ENCODE peak calls at places on chromosomes 5 and 9, in nine cellular contexts. One of them, this sample, is unnamed.
A peak's percentile ranks its signal among the peaks of the same experiment; 100 is the strongest.

GRCh38 chr5:95244479-95244878 is 40.4 kb downstream of the MCTP1 start:
- DNase-seq in HCT116: no peak
- DNase-seq in body of pancreas: no peak
- DNase-seq in spleen: no peak
- DNase-seq in fibroblast of pulmonary artery: no peak
- DNase-seq in heart right ventricle: no peak
- DNase-seq in upper lobe of left lung: no peak
- DNase-seq in H1: no peak
- DNase-seq in iPS DF 6.9: no peak
- DNase-seq in this sample: no peak

GRCh38 chr5:73459366-73459765 is 10.8 kb upstream of the FOXD1 start:
- DNase-seq in HCT116: no peak
- DNase-seq in H1: no peak
- DNase-seq in iPS DF 6.9: no peak
- DNase-seq in heart right ventricle: no peak
- DNase-seq in body of pancreas: no peak
- DNase-seq in fibroblast of pulmonary artery: no peak
- DNase-seq in spleen: no peak
- DNase-seq in upper lobe of left lung: no peak
- DNase-seq in this sample: no peak

GRCh38 chr5:177605078-177605477 is 5.1 kb downstream of the B4GALT7 start:
- DNase-seq in HCT116: no peak
- DNase-seq in fibroblast of pulmonary artery: no peak
- DNase-seq in upper lobe of left lung: no peak
- DNase-seq in spleen: no peak
- DNase-seq in heart right ventricle: no peak
- DNase-seq in H1: no peak
- DNase-seq in iPS DF 6.9: no peak
- DNase-seq in body of pancreas: no peak
- DNase-seq in this sample: no peak

GRCh38 chr9:131270171-131271015 is 5.9 kb downstream of the FAM78A start:
- DNase-seq in spleen: peak; percentile 93
- DNase-seq in fibroblast of pulmonary artery: peak; percentile 44
- DNase-seq in H1: no peak
- DNase-seq in iPS DF 6.9: no peak
- DNase-seq in body of pancreas: peak; percentile 36
- DNase-seq in upper lobe of left lung: peak; percentile 66
- DNase-seq in HCT116: no peak
- DNase-seq in heart right ventricle: peak; percentile 92
- DNase-seq in this sample: no peak

GRCh38 chr5:111224561-111224989 is 391 bp downstream of the CAMK4 start:
- DNase-seq in upper lobe of left lung: no peak
- DNase-seq in spleen: no peak
- DNase-seq in iPS DF 6.9: no peak
- DNase-seq in heart right ventricle: no peak
- DNase-seq in body of pancreas: no peak
- DNase-seq in fibroblast of pulmonary artery: no peak
- DNase-seq in H1: no peak
- DNase-seq in HCT116: no peak
- DNase-seq in this sample: no peak

GRCh38 chr9:135906291-135907005 is 898 bp downstream of the CAMSAP1 start:
- DNase-seq in upper lobe of left lung: peak; percentile 91
- DNase-seq in H1: no peak
- DNase-seq in heart right ventricle: no peak
- DNase-seq in spleen: peak; percentile 89
- DNase-seq in fibroblast of pulmonary artery: peak; percentile 66
- DNase-seq in body of pancreas: peak; percentile 25
- DNase-seq in iPS DF 6.9: no peak
- DNase-seq in HCT116: no peak
- DNase-seq in this sample: no peak

GRCh38 chr5:443239-444151 is 519 bp downstream of the EXOC3 start:
- DNase-seq in HCT116: no peak
- DNase-seq in body of pancreas: no peak
- DNase-seq in fibroblast of pulmonary artery: no peak
- DNase-seq in H1: no peak
- DNase-seq in heart right ventricle: no peak
- DNase-seq in iPS DF 6.9: no peak
- DNase-seq in upper lobe of left lung: peak; percentile 79
- DNase-seq in spleen: peak; percentile 90
- DNase-seq in this sample: no peak

GRCh38 chr5:79416499-79416898 is 97.4 kb downstream of the HOMER1 start:
- DNase-seq in iPS DF 6.9: no peak
- DNase-seq in fibroblast of pulmonary artery: no peak
- DNase-seq in upper lobe of left lung: no peak
- DNase-seq in body of pancreas: no peak
- DNase-seq in H1: no peak
- DNase-seq in spleen: no peak
- DNase-seq in heart right ventricle: no peak
- DNase-seq in HCT116: no peak
- DNase-seq in this sample: no peak

GRCh38 chr5:167720676-167721260 is 570.7 kb upstream of the WWC1 start:
- DNase-seq in body of pancreas: no peak
- DNase-seq in fibroblast of pulmonary artery: peak; percentile 31
- DNase-seq in iPS DF 6.9: no peak
- DNase-seq in H1: no peak
- DNase-seq in spleen: no peak
- DNase-seq in upper lobe of left lung: no peak
- DNase-seq in heart right ventricle: no peak
- DNase-seq in HCT116: no peak
- DNase-seq in this sample: no peak

GRCh38 chr9:86703346-86703745 is 244.0 kb downstream of the GAS1 start:
- DNase-seq in spleen: no peak
- DNase-seq in upper lobe of left lung: no peak
- DNase-seq in heart right ventricle: no peak
- DNase-seq in H1: no peak
- DNase-seq in fibroblast of pulmonary artery: peak; percentile 83
- DNase-seq in body of pancreas: no peak
- DNase-seq in HCT116: no peak
- DNase-seq in iPS DF 6.9: no peak
- DNase-seq in this sample: no peak

GRCh38 chr9:105879181-105879580 is 184.8 kb downstream of the TMEM38B start:
- DNase-seq in fibroblast of pulmonary artery: no peak
- DNase-seq in H1: no peak
- DNase-seq in upper lobe of left lung: no peak
- DNase-seq in iPS DF 6.9: no peak
- DNase-seq in heart right ventricle: no peak
- DNase-seq in body of pancreas: no peak
- DNase-seq in spleen: no peak
- DNase-seq in HCT116: no peak
- DNase-seq in this sample: no peak

GRCh38 chr5:61342066-61342465 is 10.0 kb downstream of the ZSWIM6 start:
- DNase-seq in H1: no peak
- DNase-seq in body of pancreas: no peak
- DNase-seq in HCT116: no peak
- DNase-seq in fibroblast of pulmonary artery: no peak
- DNase-seq in iPS DF 6.9: no peak
- DNase-seq in upper lobe of left lung: no peak
- DNase-seq in heart right ventricle: no peak
- DNase-seq in spleen: no peak
- DNase-seq in this sample: no peak

GRCh38 chr9:10704720-10705119 is 91.9 kb upstream of the PTPRD start:
- DNase-seq in spleen: no peak
- DNase-seq in heart right ventricle: no peak
- DNase-seq in upper lobe of left lung: no peak
- DNase-seq in iPS DF 6.9: no peak
- DNase-seq in fibroblast of pulmonary artery: peak; percentile 29
- DNase-seq in body of pancreas: no peak
- DNase-seq in H1: peak; percentile 7
- DNase-seq in HCT116: no peak
- DNase-seq in this sample: no peak

GRCh38 chr5:38547257-38547656 is 9.2 kb downstream of the LIFR start:
- DNase-seq in iPS DF 6.9: no peak
- DNase-seq in body of pancreas: no peak
- DNase-seq in fibroblast of pulmonary artery: peak; percentile 58
- DNase-seq in heart right ventricle: no peak
- DNase-seq in upper lobe of left lung: no peak
- DNase-seq in spleen: no peak
- DNase-seq in H1: no peak
- DNase-seq in HCT116: no peak
- DNase-seq in this sample: no peak

GRCh38 chr5:119269061-119269579 is 86.7 kb upstream of the TNFAIP8 start:
- DNase-seq in spleen: peak; percentile 88
- DNase-seq in H1: no peak
- DNase-seq in iPS DF 6.9: peak; percentile 18
- DNase-seq in heart right ventricle: peak; percentile 23
- DNase-seq in HCT116: peak; percentile 7
- DNase-seq in fibroblast of pulmonary artery: peak; percentile 29
- DNase-seq in upper lobe of left lung: peak; percentile 14
- DNase-seq in body of pancreas: peak; percentile 65
- DNase-seq in this sample: no peak

GRCh38 chr5:135020111-135020895 is 13.7 kb downstream of the PITX1 start:
- DNase-seq in iPS DF 6.9: no peak
- DNase-seq in HCT116: no peak
- DNase-seq in H1: no peak
- DNase-seq in spleen: peak; percentile 37
- DNase-seq in body of pancreas: no peak
- DNase-seq in heart right ventricle: no peak
- DNase-seq in upper lobe of left lung: no peak
- DNase-seq in fibroblast of pulmonary artery: no peak
- DNase-seq in this sample: no peak

GRCh38 chr9:131500377-131500776 is 2.3 kb upstream of the POMT1 start:
- DNase-seq in fibroblast of pulmonary artery: no peak
- DNase-seq in heart right ventricle: no peak
- DNase-seq in H1: no peak
- DNase-seq in spleen: no peak
- DNase-seq in upper lobe of left lung: no peak
- DNase-seq in body of pancreas: no peak
- DNase-seq in iPS DF 6.9: no peak
- DNase-seq in HCT116: no peak
- DNase-seq in this sample: no peak

GRCh38 chr9:96218821-96219614 is 83.0 kb downstream of the HSD17B3 start:
- DNase-seq in upper lobe of left lung: peak; percentile 86
- DNase-seq in iPS DF 6.9: no peak
- DNase-seq in spleen: no peak
- DNase-seq in heart right ventricle: no peak
- DNase-seq in fibroblast of pulmonary artery: no peak
- DNase-seq in H1: no peak
- DNase-seq in body of pancreas: no peak
- DNase-seq in HCT116: no peak
- DNase-seq in this sample: no peak
- H3K4me3 ChIP-seq in upper lobe of left lung: peak overlapping the region; percentile 31
- H3K4me3 ChIP-seq in iPS DF 6.9: no peak overlapping the region
- H3K4me3 ChIP-seq in spleen: peak overlapping the region; percentile 58
- H3K4me3 ChIP-seq in heart right ventricle: peak overlapping the region; percentile 40
- H3K4me3 ChIP-seq in fibroblast of pulmonary artery: no peak overlapping the region
- H3K4me3 ChIP-seq in H1: no peak overlapping the region
- H3K4me3 ChIP-seq in body of pancreas: no peak overlapping the region
- H3K4me3 ChIP-seq in HCT116: no peak overlapping the region
- H3K4me3 ChIP-seq in this sample: no peak overlapping the region

DNA sequence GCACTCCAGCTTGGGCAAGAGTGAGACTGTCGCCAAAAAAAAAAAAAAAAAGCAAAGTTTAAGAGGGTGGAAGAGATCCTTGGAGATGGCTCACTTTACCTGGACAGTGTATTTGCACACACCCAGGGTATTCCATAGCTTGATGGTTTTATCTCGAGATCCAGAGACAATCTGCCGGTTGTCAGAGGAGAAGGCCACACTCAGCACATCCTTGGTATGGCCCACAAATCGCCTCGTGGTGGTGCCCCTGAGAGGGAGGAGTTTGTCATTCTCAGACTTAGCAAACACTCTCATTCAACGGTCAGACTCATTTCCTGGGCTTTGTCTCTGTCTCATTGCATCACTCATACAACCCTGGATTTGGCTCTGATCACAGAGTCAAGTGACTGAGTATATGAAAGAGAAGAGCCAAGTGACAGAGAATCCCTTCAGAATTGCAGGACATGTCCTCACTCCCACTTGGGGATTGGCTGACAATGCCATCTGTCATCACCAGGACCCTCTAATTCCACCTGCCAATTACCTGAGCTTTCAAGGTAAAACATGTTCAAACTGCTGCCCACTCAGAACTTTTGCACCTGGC is 2.2 kb downstream of the RACK1 start:
- DNase-seq in H1: no peak
- DNase-seq in HCT116: no peak
- DNase-seq in iPS DF 6.9: no peak
- DNase-seq in fibroblast of pulmonary artery: peak; percentile 94
- DNase-seq in heart right ventricle: no peak
- DNase-seq in spleen: no peak
- DNase-seq in upper lobe of left lung: no peak
- DNase-seq in body of pancreas: no peak
- DNase-seq in this sample: no peak
- H3K4me3 ChIP-seq in H1: peak overlapping the region; percentile 100
- H3K4me3 ChIP-seq in HCT116: peak overlapping the region; percentile 88
- H3K4me3 ChIP-seq in iPS DF 6.9: no peak overlapping the region
- H3K4me3 ChIP-seq in fibroblast of pulmonary artery: peak overlapping the region; percentile 99
- H3K4me3 ChIP-seq in heart right ventricle: peak overlapping the region; percentile 79
- H3K4me3 ChIP-seq in spleen: peak overlapping the region; percentile 96
- H3K4me3 ChIP-seq in upper lobe of left lung: peak overlapping the region; percentile 64
- H3K4me3 ChIP-seq in body of pancreas: no peak overlapping the region
- H3K4me3 ChIP-seq in this sample: peak overlapping the region; percentile 86

GRCh38 chr5:131280417-131280816 is 16.6 kb downstream of the CDC42SE2 start:
- DNase-seq in spleen: no peak
- DNase-seq in upper lobe of left lung: no peak
- DNase-seq in iPS DF 6.9: no peak
- DNase-seq in H1: no peak
- DNase-seq in body of pancreas: no peak
- DNase-seq in fibroblast of pulmonary artery: peak; percentile 66
- DNase-seq in heart right ventricle: no peak
- DNase-seq in HCT116: no peak
- DNase-seq in this sample: no peak

GRCh38 chr5:131281133-131281867 is 17.4 kb downstream of the CDC42SE2 start:
- DNase-seq in fibroblast of pulmonary artery: no peak
- DNase-seq in HCT116: no peak
- DNase-seq in iPS DF 6.9: no peak
- DNase-seq in spleen: no peak
- DNase-seq in H1: no peak
- DNase-seq in body of pancreas: no peak
- DNase-seq in heart right ventricle: no peak
- DNase-seq in upper lobe of left lung: no peak
- DNase-seq in this sample: no peak

GRCh38 chr5:131277875-131278795 is 14.3 kb downstream of the CDC42SE2 start:
- DNase-seq in upper lobe of left lung: no peak
- DNase-seq in body of pancreas: no peak
- DNase-seq in iPS DF 6.9: no peak
- DNase-seq in H1: no peak
- DNase-seq in heart right ventricle: no peak
- DNase-seq in fibroblast of pulmonary artery: no peak
- DNase-seq in HCT116: no peak
- DNase-seq in spleen: no peak
- DNase-seq in this sample: no peak

GRCh38 chr5:131277415-131277814 is 13.6 kb downstream of the CDC42SE2 start:
- DNase-seq in fibroblast of pulmonary artery: no peak
- DNase-seq in H1: no peak
- DNase-seq in spleen: no peak
- DNase-seq in upper lobe of left lung: no peak
- DNase-seq in iPS DF 6.9: no peak
- DNase-seq in heart right ventricle: no peak
- DNase-seq in HCT116: no peak
- DNase-seq in body of pancreas: no peak
- DNase-seq in this sample: no peak

GRCh38 chr5:131279209-131279608 is 15.4 kb downstream of the CDC42SE2 start:
- DNase-seq in H1: no peak
- DNase-seq in spleen: no peak
- DNase-seq in heart right ventricle: no peak
- DNase-seq in iPS DF 6.9: no peak
- DNase-seq in fibroblast of pulmonary artery: no peak
- DNase-seq in body of pancreas: no peak
- DNase-seq in upper lobe of left lung: no peak
- DNase-seq in HCT116: no peak
- DNase-seq in this sample: no peak
- H3K4me3 ChIP-seq in H1: no peak overlapping the region
- H3K4me3 ChIP-seq in spleen: peak overlapping the region; percentile 33
- H3K4me3 ChIP-seq in heart right ventricle: no peak overlapping the region
- H3K4me3 ChIP-seq in iPS DF 6.9: no peak overlapping the region
- H3K4me3 ChIP-seq in fibroblast of pulmonary artery: no peak overlapping the region
- H3K4me3 ChIP-seq in body of pancreas: no peak overlapping the region
- H3K4me3 ChIP-seq in upper lobe of left lung: no peak overlapping the region
- H3K4me3 ChIP-seq in HCT116: no peak overlapping the region
- H3K4me3 ChIP-seq in this sample: no peak overlapping the region

GRCh38 chr5:154197801-154198461 is 7.4 kb downstream of the GALNT10 start:
- DNase-seq in spleen: no peak
- DNase-seq in upper lobe of left lung: no peak
- DNase-seq in body of pancreas: no peak
- DNase-seq in H1: no peak
- DNase-seq in HCT116: no peak
- DNase-seq in fibroblast of pulmonary artery: peak; percentile 54
- DNase-seq in heart right ventricle: no peak
- DNase-seq in iPS DF 6.9: no peak
- DNase-seq in this sample: no peak
- H3K4me3 ChIP-seq in spleen: no peak overlapping the region
- H3K4me3 ChIP-seq in upper lobe of left lung: no peak overlapping the region
- H3K4me3 ChIP-seq in body of pancreas: no peak overlapping the region
- H3K4me3 ChIP-seq in H1: no peak overlapping the region
- H3K4me3 ChIP-seq in HCT116: no peak overlapping the region
- H3K4me3 ChIP-seq in fibroblast of pulmonary artery: no peak overlapping the region
- H3K4me3 ChIP-seq in heart right ventricle: no peak overlapping the region
- H3K4me3 ChIP-seq in iPS DF 6.9: no peak overlapping the region
- H3K4me3 ChIP-seq in this sample: no peak overlapping the region

This sample was measured in esophagus squamous epithelium.